ENCODE peak calls at places on chromosomes 2 and 18, in seven cellular contexts. F, H, N, M, T, U and E are unnamed samples.

GRCh38 chr18:72235422-72235821 is 308.7 kb downstream of the CBLN2 start:
- DNase-seq in F (no peak), H (no peak), N (no peak), M (peak; percentile 74), T (peak; percentile 1), U (no peak), E (no peak)

GRCh38 chr2:11096591-11096990 is 58.7 kb upstream of the SLC66A3 start:
- DNase-seq in F (no peak), H (no peak), N (no peak), M (no peak), T (no peak), U (no peak), E (no peak)

GRCh38 chr18:79556829-79557585 is 122.6 kb upstream of the CTDP1 start:
- DNase-seq in F (no peak), H (peak; percentile 19), N (no peak), M (no peak), T (no peak), U (no peak), E (no peak)

GRCh38 chr2:109475531-109476210 is 138.1 kb downstream of the SEPTIN10 start:
- DNase-seq in F (no peak), H (no peak), N (no peak), M (peak; percentile 51), T (no peak), U (no peak), E (peak; percentile 58)

GRCh38 chr2:117957616-117958015 is 56.3 kb downstream of the CCDC93 start:
- DNase-seq in F (no peak), H (no peak), N (no peak), M (peak; percentile 29), T (no peak), U (no peak), E (peak; percentile 6)

GRCh38 chr2:27566628-27567027 is 16.2 kb upstream of the ZNF512 start:
- DNase-seq in F (no peak), H (no peak), N (no peak), M (peak; percentile 91), T (no peak), U (no peak), E (peak; percentile 11)

GRCh38 chr2:3132466-3132865 is 245.2 kb downstream of the EIPR1 start:
- DNase-seq in F (no peak), H (no peak), N (no peak), M (no peak), T (no peak), U (no peak), E (no peak)

GRCh38 chr2:240741091-240741490 is 49.4 kb downstream of the AQP12A start:
- DNase-seq in F (no peak), H (no peak), N (no peak), M (no peak), T (no peak), U (no peak), E (no peak)

GRCh38 chr2:166134252-166135151 is 6.7 kb upstream of the SCN1A start:
- DNase-seq in F (no peak), H (no peak), N (no peak), M (no peak), T (no peak), U (no peak), E (no peak)

GRCh38 chr2:75517562-75518230 is 43.0 kb downstream of the EVA1A start:
- DNase-seq in F (no peak), H (no peak), N (no peak), M (no peak), T (no peak), U (no peak), E (no peak)

GRCh38 chr18:26703170-26703933 is 155.0 kb upstream of the KCTD1 start:
- DNase-seq in F (no peak), H (no peak), N (no peak), M (no peak), T (no peak), U (peak; percentile 41), E (peak; percentile 8)

GRCh38 chr2:206850369-206850768 is 85.0 kb downstream of the FASTKD2 start:
- DNase-seq in F (no peak), H (no peak), N (no peak), M (no peak), T (no peak), U (no peak), E (no peak)

GRCh38 chr2:9750224-9751215 is 92.8 kb upstream of the TAF1B start:
- DNase-seq in F (no peak), H (no peak), N (no peak), M (no peak), T (no peak), U (no peak), E (no peak)

GRCh38 chr2:237885931-237886701 is 26.7 kb downstream of the RAMP1 start:
- DNase-seq in F (peak; percentile 79), H (no peak), N (no peak), M (no peak), T (no peak), U (no peak), E (no peak)

GRCh38 chr2:1744446-1745170 is at the start of gene PXDN:
- DNase-seq in F (no peak), H (no peak), N (no peak), M (peak; percentile 67), T (no peak), U (peak; percentile 67), E (peak; percentile 20)

GRCh38 chr18:32771871-32772499 is 838 bp downstream of the KLHL14 start:
- DNase-seq in F (no peak), H (no peak), N (peak; percentile 57), M (no peak), T (no peak), U (peak; percentile 62), E (no peak)

GRCh38 chr18:63366270-63366990 is 576 bp downstream of the KDSR start:
- DNase-seq in F (peak; percentile 70), H (peak; percentile 27), N (peak; percentile 32), M (peak; percentile 83), T (peak; percentile 68), U (peak; percentile 57), E (peak; percentile 80)

GRCh38 chr2:186183406-186183805 is 302.7 kb upstream of the ZC3H15 start:
- DNase-seq in F (no peak), H (no peak), N (no peak), M (no peak), T (no peak), U (no peak), E (no peak)

GRCh38 chr2:20141056-20141762 is 83.7 kb downstream of the SDC1 start:
- DNase-seq in F (peak; percentile 69), H (peak; percentile 37), N (no peak), M (peak; percentile 93), T (peak; percentile 95), U (no peak), E (peak; percentile 99)

GRCh38 chr2:229777716-229778115 is 63.4 kb upstream of the DNER start:
- DNase-seq in F (no peak), H (no peak), N (no peak), M (no peak), T (no peak), U (no peak), E (no peak)

GRCh38 chr18:13256444-13257305 is 38.1 kb downstream of the LDLRAD4 start:
- DNase-seq in F (no peak), H (no peak), N (no peak), M (no peak), T (no peak), U (no peak), E (no peak)

GRCh38 chr2:145350011-145350410 is 830.1 kb upstream of the ZEB2 start:
- DNase-seq in F (no peak), H (no peak), N (no peak), M (peak; percentile 55), T (no peak), U (no peak), E (peak; percentile 8)

GRCh38 chr2:176729706-176730569 is 460.7 kb downstream of the MTX2 start:
- DNase-seq in F (no peak), H (no peak), N (no peak), M (no peak), T (no peak), U (no peak), E (peak; percentile 81)

GRCh38 chr2:122031544-122032263 is 276.3 kb downstream of the TSN start:
- DNase-seq in F (no peak), H (no peak), N (no peak), M (no peak), T (no peak), U (no peak), E (peak; percentile 33)

GRCh38 chr18:29145993-29146539 is 969.1 kb upstream of the CDH2 start:
- DNase-seq in F (no peak), H (no peak), N (no peak), M (no peak), T (no peak), U (no peak), E (no peak)

GRCh38 chr2:46983065-46983801 is 67.6 kb upstream of the MCFD2 start:
- DNase-seq in F (peak; percentile 68), H (no peak), N (no peak), M (peak; percentile 55), T (no peak), U (no peak), E (peak; percentile 74)

DNA sequence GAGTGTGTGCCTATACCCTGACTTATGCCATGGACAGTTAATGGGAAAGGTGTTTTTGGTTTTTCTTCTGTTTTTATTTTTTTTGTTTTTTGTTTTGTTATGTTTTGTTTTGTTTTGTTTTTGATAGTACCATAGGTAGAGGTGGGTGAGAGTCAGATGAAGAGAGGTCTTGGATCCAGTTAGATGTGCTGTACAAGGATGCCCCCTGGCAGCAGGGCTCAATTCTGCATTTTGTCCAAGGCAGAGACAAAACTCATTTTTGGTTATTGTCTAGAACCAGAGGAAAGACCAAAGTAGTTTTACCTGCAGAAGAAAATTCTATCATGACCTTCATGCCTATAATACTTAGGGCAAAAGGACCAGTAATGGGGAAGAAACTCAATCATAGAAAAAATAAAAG is 48.5 kb downstream of the SLC5A7 start:
- DNase-seq in F (no peak), H (no peak), N (no peak), M (peak; percentile 31), T (no peak), U (no peak), E (peak; percentile 6)
- TF ChIP-seq CTCF in F (no peak), H (no peak), N (no peak), M (peak; percentile 80), T (peak; percentile 23), U (no peak), E (no peak)

GRCh38 chr18:40366521-40366920 is 1588.5 kb upstream of the PIK3C3 start:
- DNase-seq in F (no peak), H (no peak), N (no peak), M (no peak), T (no peak), U (no peak), E (no peak)
- TF ChIP-seq CTCF in F (no peak), H (no peak), N (no peak), M (no peak), T (no peak), U (no peak), E (no peak)

DNA sequence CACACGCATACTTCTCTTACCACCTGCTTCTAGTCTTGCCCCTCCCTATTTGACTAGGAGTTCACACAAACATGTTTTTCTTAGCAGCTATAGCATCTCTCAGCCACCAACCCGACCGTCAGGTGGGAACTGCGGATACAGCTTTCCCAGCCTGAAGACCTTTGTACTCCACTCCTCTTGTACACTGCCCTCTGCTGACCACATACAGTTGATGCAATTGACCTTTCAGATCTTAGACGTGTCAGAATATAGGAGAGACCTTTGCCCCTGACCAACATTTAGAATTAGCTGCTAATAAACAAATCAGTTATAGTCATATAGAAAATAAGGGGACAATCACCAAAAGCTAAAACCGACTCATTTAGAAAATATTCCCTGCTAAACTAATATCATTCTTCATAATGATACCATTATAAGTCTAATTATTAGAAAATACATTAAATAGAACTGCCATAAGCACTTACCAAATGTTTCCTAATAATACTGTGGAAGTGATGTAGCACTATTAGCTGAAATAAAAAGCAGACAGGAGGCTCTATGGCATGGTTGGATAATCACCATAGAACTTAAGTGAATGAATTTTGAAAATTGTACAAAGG is 208.4 kb downstream of the RAD51AP2 start:
- DNase-seq in F (no peak), H (no peak), N (peak; percentile 73), M (peak; percentile 60), T (peak; percentile 51), U (peak; percentile 69), E (peak; percentile 83)
- TF ChIP-seq CTCF in F (peak; percentile 69), H (no peak), N (peak; percentile 88), M (peak; percentile 74), T (peak; percentile 76), U (peak; percentile 68), E (peak; percentile 80)

GRCh38 chr2:195759877-195760276 is 102.9 kb downstream of the SLC39A10 start:
- DNase-seq in F (no peak), H (no peak), N (no peak), M (no peak), T (no peak), U (no peak), E (no peak)
- TF ChIP-seq CTCF in F (no peak), H (no peak), N (no peak), M (no peak), T (no peak), U (no peak), E (no peak)